ENCODE peak calls at places on chromosomes 13 and 19, in eight cellular contexts. Q is AG10803, Y is transverse colon, X is esophagus squamous epithelium, O is brain microvascular endothelial cell, M is GM23338, B is uterus, I is psoas muscle. C is an unnamed sample.

GRCh38 chr19:29587518-29587986 is 18.5 kb upstream of the POP4 start:
- DNase-seq in Q (peak; percentile 33), Y (peak; percentile 19), X (no peak), O (peak; percentile 34), M (no peak), B (no peak), I (no peak), C (peak; percentile 37)

GRCh38 chr13:98233127-98233526 is 56.1 kb upstream of the RNF113B start:
- DNase-seq in Q (no peak), Y (no peak), X (no peak), O (no peak), M (no peak), B (no peak), I (no peak), C (no peak)

GRCh38 chr19:7597689-7598088 is 2.0 kb downstream of the CAMSAP3 start:
- DNase-seq in Q (no peak), Y (no peak), X (no peak), O (no peak), M (no peak), B (no peak), I (no peak), C (no peak)

GRCh38 chr13:59391696-59392095 is 772.0 kb downstream of the DIAPH3 start:
- DNase-seq in Q (peak; percentile 73), Y (peak; percentile 49), X (no peak), O (peak; percentile 77), M (peak; percentile 85), B (peak; percentile 16), I (no peak), C (peak; percentile 71)

GRCh38 chr13:101536079-101536478 is 83.6 kb downstream of the ITGBL1 start:
- DNase-seq in Q (no peak), Y (no peak), X (no peak), O (no peak), M (no peak), B (no peak), I (no peak), C (no peak)

GRCh38 chr13:64591981-64592380 is 2638.2 kb downstream of the PCDH9 start:
- DNase-seq in Q (peak; percentile 29), Y (no peak), X (no peak), O (peak; percentile 28), M (no peak), B (no peak), I (no peak), C (no peak)

GRCh38 chr13:36453518-36453917 is 21.2 kb downstream of the CCNA1 start:
- DNase-seq in Q (peak; percentile 17), Y (no peak), X (no peak), O (no peak), M (peak; percentile 64), B (no peak), I (no peak), C (no peak)

GRCh38 chr13:31528176-31528575 is 211.2 kb upstream of the RXFP2 start:
- DNase-seq in Q (no peak), Y (no peak), X (no peak), O (peak; percentile 34), M (no peak), B (no peak), I (no peak), C (no peak)

GRCh38 chr13:113141591-113141950 is 16.9 kb upstream of the PROZ start:
- DNase-seq in Q (no peak), Y (no peak), X (no peak), O (no peak), M (no peak), B (no peak), I (no peak), C (no peak)

GRCh38 chr19:11284535-11284934 is 11.4 kb upstream of the TSPAN16 start:
- DNase-seq in Q (no peak), Y (no peak), X (no peak), O (no peak), M (no peak), B (no peak), I (no peak), C (no peak)

GRCh38 chr13:40664100-40665060 is 2.1 kb downstream of the FOXO1 start:
- DNase-seq in Q (peak; percentile 23), Y (peak; percentile 90), X (no peak), O (peak; percentile 23), M (peak; percentile 45), B (peak; percentile 68), I (peak; percentile 92), C (no peak)

GRCh38 chr13:44238011-44238421 is 135.6 kb upstream of the SERP2 start:
- DNase-seq in Q (peak; percentile 78), Y (no peak), X (no peak), O (no peak), M (no peak), B (no peak), I (no peak), C (no peak)

GRCh38 chr13:102128216-102128800 is 273.5 kb downstream of the FGF14 start:
- DNase-seq in Q (peak; percentile 37), Y (no peak), X (no peak), O (no peak), M (no peak), B (no peak), I (no peak), C (no peak)

DNA sequence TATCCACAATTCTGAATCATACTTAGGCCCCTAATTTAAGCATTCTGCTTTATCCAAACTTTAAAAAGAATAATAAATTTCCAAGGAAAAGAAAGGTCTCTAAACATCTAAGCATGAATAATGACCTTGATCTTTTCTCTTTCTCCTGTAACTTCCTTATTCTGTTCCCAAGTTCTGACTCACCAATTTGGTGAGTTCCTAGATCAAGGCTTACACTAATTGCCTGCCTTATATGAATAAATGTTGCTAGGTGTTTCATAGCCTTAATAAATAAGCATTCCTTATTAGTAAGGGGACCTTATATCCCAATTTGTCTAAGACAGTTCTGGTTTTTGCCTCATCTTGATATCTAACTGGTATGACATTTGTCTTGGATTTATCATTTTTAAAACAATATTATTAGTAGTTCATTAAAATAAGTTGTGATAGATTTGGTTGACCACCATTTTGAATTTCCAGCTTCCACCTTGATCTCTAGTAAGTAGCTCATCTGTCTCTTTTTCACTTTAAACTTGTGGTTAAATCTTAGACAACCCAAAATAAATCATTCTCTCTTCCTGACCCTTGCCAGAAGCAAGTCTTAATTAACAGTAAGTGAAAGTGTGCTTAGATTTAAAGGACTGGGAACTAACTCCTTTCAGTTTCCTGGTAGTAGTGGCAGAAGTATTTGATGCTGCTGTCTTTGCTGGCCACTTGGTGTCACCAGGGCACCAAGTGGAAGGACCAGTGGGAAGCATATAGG is 121.2 kb upstream of the MLNR start:
- DNase-seq in Q (peak; percentile 15), Y (no peak), X (no peak), O (no peak), M (peak; percentile 45), B (no peak), I (no peak), C (no peak)
- TF ChIP-seq CTCF in Q (peak; percentile 26), Y (no peak), X (peak; percentile 39), O (peak; percentile 59), M (peak; percentile 65), B (no peak), I (peak; percentile 40), C (peak; percentile 15)

GRCh38 chr19:535017-535835 is 3.7 kb downstream of the CDC34 start:
- DNase-seq in Q (no peak), Y (peak; percentile 16), X (no peak), O (no peak), M (no peak), B (no peak), I (peak; percentile 69), C (no peak)

GRCh38 chr19:533485-534058 is 2.0 kb downstream of the CDC34 start:
- DNase-seq in Q (no peak), Y (no peak), X (no peak), O (no peak), M (no peak), B (no peak), I (no peak), C (no peak)

GRCh38 chr19:532578-533484 is 1.3 kb downstream of the CDC34 start:
- DNase-seq in Q (peak; percentile 64), Y (peak; percentile 68), X (no peak), O (peak; percentile 54), M (peak; percentile 90), B (peak; percentile 76), I (peak; percentile 93), C (no peak)

GRCh38 chr19:531753-532571 is at the start of gene CDC34:
- DNase-seq in Q (no peak), Y (peak; percentile 26), X (no peak), O (no peak), M (no peak), B (peak; percentile 31), I (no peak), C (no peak)

DNA sequence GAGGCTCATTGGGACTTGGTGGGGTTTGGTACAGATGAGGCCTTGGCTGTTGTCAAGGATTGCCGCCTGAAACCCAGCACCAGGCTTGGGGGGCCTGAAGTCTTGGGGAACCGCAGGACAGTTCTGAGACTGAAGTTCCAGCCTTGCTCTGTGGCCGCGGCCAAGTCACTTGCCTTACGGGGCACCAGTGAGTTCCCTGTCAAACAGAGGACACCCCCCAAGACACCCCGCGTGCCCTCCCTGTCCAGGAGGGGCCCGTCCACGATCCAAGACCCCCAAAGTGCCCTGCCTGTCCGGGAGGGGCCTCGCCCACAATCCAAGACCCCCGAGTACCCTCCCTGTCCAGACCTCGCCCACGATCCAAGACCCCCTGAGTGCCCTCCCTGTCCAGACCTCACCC is 2.5 kb downstream of the CDC34 start:
- DNase-seq in Q (no peak), Y (peak; percentile 14), X (no peak), O (no peak), M (no peak), B (no peak), I (no peak), C (no peak)
- H3K4me3 ChIP-seq in Q (peak overlapping the region; percentile 88), Y (peak overlapping the region; percentile 94), X (peak overlapping the region; percentile 99), O (no peak overlapping the region), M (no peak overlapping the region), B (no peak overlapping the region), I (peak overlapping the region; percentile 89), C (no peak overlapping the region)

GRCh38 chr19:42281175-42282035 is 12.4 kb downstream of the CIC start:
- DNase-seq in Q (peak; percentile 27), Y (peak; percentile 47), X (no peak), O (no peak), M (peak; percentile 57), B (peak; percentile 75), I (peak; percentile 76), C (no peak)
- TF ChIP-seq CTCF in Q (peak; percentile 7), Y (no peak), X (peak; percentile 14), O (no peak), M (no peak), B (peak; percentile 21), I (no peak), C (peak; percentile 17)

DNA sequence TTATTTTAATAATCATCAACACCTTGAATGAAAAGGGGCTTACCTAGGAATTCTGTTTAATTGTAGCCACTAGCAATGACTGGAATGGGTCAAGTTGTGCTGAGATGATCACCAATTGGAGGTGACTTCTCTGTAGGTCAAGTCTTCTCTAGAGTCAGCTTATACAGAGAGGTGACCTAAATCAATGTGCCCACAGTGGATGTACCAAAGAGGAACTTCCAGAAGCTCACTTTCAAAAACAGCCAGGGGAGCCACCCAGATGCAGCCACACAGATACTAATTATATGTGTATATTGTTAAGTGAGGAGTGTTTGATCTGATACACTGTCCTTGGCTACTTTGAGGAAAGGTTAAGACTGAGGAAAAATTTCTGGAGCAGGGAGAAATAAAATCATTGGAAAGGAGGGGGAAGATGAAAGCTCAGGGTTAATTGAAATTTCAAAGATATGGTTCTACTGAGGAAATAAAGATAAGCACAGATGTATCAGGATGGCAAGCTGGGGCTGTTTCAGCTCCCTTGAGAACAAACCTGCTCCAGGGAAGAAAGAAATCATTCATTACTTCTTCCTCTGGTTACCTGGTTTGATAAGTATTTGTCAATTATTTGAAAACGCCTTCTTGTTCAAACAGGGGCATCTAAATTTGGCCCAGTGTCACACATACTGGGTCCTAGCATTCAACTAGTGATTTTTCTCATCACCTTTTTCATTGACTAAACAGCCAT is 5.1 kb downstream of the GPR183 start:
- DNase-seq in Q (no peak), Y (no peak), X (no peak), O (no peak), M (no peak), B (no peak), I (no peak), C (no peak)
- H3K4me3 ChIP-seq in Q (no peak overlapping the region), Y (peak overlapping the region; percentile 3), X (no peak overlapping the region), O (no peak overlapping the region), M (no peak overlapping the region), B (no peak overlapping the region), I (no peak overlapping the region), C (peak overlapping the region; percentile 71)